ENCODE peak calls at places on chromosomes 12 and 14, in ten cellular contexts. One of them, this sample, is unnamed.

GRCh38 chr14:101471723-101472517 is 89.4 kb upstream of the DIO3 start:
- DNase-seq in ACHN: no peak
- DNase-seq in activated CD4-positive, CD25-positive, alpha-beta regulatory T cell treated with anti-CD3 and anti-CD28 coated beads, Interleukin-2, amount 50 U/mL, for 16 hours: no peak
- DNase-seq in endothelial cell of umbilical vein: no peak
- DNase-seq in choroid plexus epithelial cell: no peak
- DNase-seq in fibroblast of lung: no peak
- DNase-seq in activated gamma-delta T cell: no peak
- DNase-seq in ovary: no peak
- DNase-seq in cardiac muscle cell: no peak
- DNase-seq in left lobe of liver: no peak
- DNase-seq in this sample: no peak

GRCh38 chr12:47884501-47884900 is 20.3 kb downstream of the VDR start:
- DNase-seq in ACHN: no peak
- DNase-seq in activated CD4-positive, CD25-positive, alpha-beta regulatory T cell treated with anti-CD3 and anti-CD28 coated beads, Interleukin-2, amount 50 U/mL, for 16 hours: no peak
- DNase-seq in endothelial cell of umbilical vein: no peak
- DNase-seq in choroid plexus epithelial cell: no peak
- DNase-seq in fibroblast of lung: no peak
- DNase-seq in activated gamma-delta T cell: no peak
- DNase-seq in ovary: no peak
- DNase-seq in cardiac muscle cell: no peak
- DNase-seq in left lobe of liver: no peak
- DNase-seq in this sample: no peak

GRCh38 chr14:92717571-92718042 is 30.8 kb downstream of the LGMN start:
- DNase-seq in ACHN: no peak
- DNase-seq in activated CD4-positive, CD25-positive, alpha-beta regulatory T cell treated with anti-CD3 and anti-CD28 coated beads, Interleukin-2, amount 50 U/mL, for 16 hours: no peak
- DNase-seq in endothelial cell of umbilical vein: no peak
- DNase-seq in choroid plexus epithelial cell: no peak
- DNase-seq in fibroblast of lung: no peak
- DNase-seq in activated gamma-delta T cell: no peak
- DNase-seq in ovary: no peak
- DNase-seq in cardiac muscle cell: no peak
- DNase-seq in left lobe of liver: no peak
- DNase-seq in this sample: no peak

GRCh38 chr14:94548999-94549985 is 11.9 kb upstream of the SERPINA4 start:
- DNase-seq in ACHN: peak
- DNase-seq in activated CD4-positive, CD25-positive, alpha-beta regulatory T cell treated with anti-CD3 and anti-CD28 coated beads, Interleukin-2, amount 50 U/mL, for 16 hours: peak
- DNase-seq in endothelial cell of umbilical vein: peak
- DNase-seq in choroid plexus epithelial cell: peak
- DNase-seq in fibroblast of lung: peak
- DNase-seq in activated gamma-delta T cell: no peak
- DNase-seq in ovary: peak
- DNase-seq in cardiac muscle cell: peak
- DNase-seq in left lobe of liver: peak
- DNase-seq in this sample: peak

GRCh38 chr12:7935773-7936581 is at the start of gene SLC2A3:
- DNase-seq in ACHN: peak
- DNase-seq in activated CD4-positive, CD25-positive, alpha-beta regulatory T cell treated with anti-CD3 and anti-CD28 coated beads, Interleukin-2, amount 50 U/mL, for 16 hours: peak
- DNase-seq in endothelial cell of umbilical vein: peak
- DNase-seq in choroid plexus epithelial cell: peak
- DNase-seq in fibroblast of lung: peak
- DNase-seq in activated gamma-delta T cell: no peak
- DNase-seq in ovary: peak
- DNase-seq in cardiac muscle cell: peak
- DNase-seq in left lobe of liver: no peak
- DNase-seq in this sample: peak

GRCh38 chr14:60221441-60221840 is 27.6 kb upstream of the PPM1A start:
- DNase-seq in ACHN: no peak
- DNase-seq in activated CD4-positive, CD25-positive, alpha-beta regulatory T cell treated with anti-CD3 and anti-CD28 coated beads, Interleukin-2, amount 50 U/mL, for 16 hours: no peak
- DNase-seq in endothelial cell of umbilical vein: no peak
- DNase-seq in choroid plexus epithelial cell: no peak
- DNase-seq in fibroblast of lung: no peak
- DNase-seq in activated gamma-delta T cell: no peak
- DNase-seq in ovary: no peak
- DNase-seq in cardiac muscle cell: no peak
- DNase-seq in left lobe of liver: no peak
- DNase-seq in this sample: no peak

GRCh38 chr14:61090432-61091216 is 109.6 kb downstream of the SLC38A6 start:
- DNase-seq in ACHN: no peak
- DNase-seq in activated CD4-positive, CD25-positive, alpha-beta regulatory T cell treated with anti-CD3 and anti-CD28 coated beads, Interleukin-2, amount 50 U/mL, for 16 hours: no peak
- DNase-seq in endothelial cell of umbilical vein: no peak
- DNase-seq in choroid plexus epithelial cell: peak
- DNase-seq in fibroblast of lung: no peak
- DNase-seq in activated gamma-delta T cell: no peak
- DNase-seq in ovary: no peak
- DNase-seq in cardiac muscle cell: no peak
- DNase-seq in left lobe of liver: no peak
- DNase-seq in this sample: no peak

GRCh38 chr12:51889216-51890134 is 1.6 kb downstream of the ANKRD33 start:
- DNase-seq in ACHN: no peak
- DNase-seq in activated CD4-positive, CD25-positive, alpha-beta regulatory T cell treated with anti-CD3 and anti-CD28 coated beads, Interleukin-2, amount 50 U/mL, for 16 hours: no peak
- DNase-seq in endothelial cell of umbilical vein: no peak
- DNase-seq in choroid plexus epithelial cell: no peak
- DNase-seq in fibroblast of lung: peak
- DNase-seq in activated gamma-delta T cell: no peak
- DNase-seq in ovary: peak
- DNase-seq in cardiac muscle cell: no peak
- DNase-seq in left lobe of liver: no peak
- DNase-seq in this sample: no peak

GRCh38 chr12:124415064-124415463 is 120.2 kb downstream of the RFLNA start:
- DNase-seq in ACHN: no peak
- DNase-seq in activated CD4-positive, CD25-positive, alpha-beta regulatory T cell treated with anti-CD3 and anti-CD28 coated beads, Interleukin-2, amount 50 U/mL, for 16 hours: no peak
- DNase-seq in endothelial cell of umbilical vein: no peak
- DNase-seq in choroid plexus epithelial cell: no peak
- DNase-seq in fibroblast of lung: no peak
- DNase-seq in activated gamma-delta T cell: no peak
- DNase-seq in ovary: no peak
- DNase-seq in cardiac muscle cell: no peak
- DNase-seq in left lobe of liver: no peak
- DNase-seq in this sample: no peak

GRCh38 chr12:123601602-123602489 is at the start of gene DDX55:
- DNase-seq in ACHN: peak
- DNase-seq in activated CD4-positive, CD25-positive, alpha-beta regulatory T cell treated with anti-CD3 and anti-CD28 coated beads, Interleukin-2, amount 50 U/mL, for 16 hours: peak
- DNase-seq in endothelial cell of umbilical vein: peak
- DNase-seq in choroid plexus epithelial cell: peak
- DNase-seq in fibroblast of lung: peak
- DNase-seq in activated gamma-delta T cell: peak
- DNase-seq in ovary: peak
- DNase-seq in cardiac muscle cell: peak
- DNase-seq in left lobe of liver: peak
- DNase-seq in this sample: peak

GRCh38 chr12:116280590-116281290 is 3.2 kb upstream of the MED13L start:
- DNase-seq in ACHN: no peak
- DNase-seq in activated CD4-positive, CD25-positive, alpha-beta regulatory T cell treated with anti-CD3 and anti-CD28 coated beads, Interleukin-2, amount 50 U/mL, for 16 hours: no peak
- DNase-seq in endothelial cell of umbilical vein: no peak
- DNase-seq in choroid plexus epithelial cell: no peak
- DNase-seq in fibroblast of lung: no peak
- DNase-seq in activated gamma-delta T cell: no peak
- DNase-seq in ovary: no peak
- DNase-seq in cardiac muscle cell: no peak
- DNase-seq in left lobe of liver: no peak
- DNase-seq in this sample: no peak

GRCh38 chr14:64983439-64984310 is 3.0 kb upstream of the FNTB start:
- DNase-seq in ACHN: peak
- DNase-seq in activated CD4-positive, CD25-positive, alpha-beta regulatory T cell treated with anti-CD3 and anti-CD28 coated beads, Interleukin-2, amount 50 U/mL, for 16 hours: no peak
- DNase-seq in endothelial cell of umbilical vein: peak
- DNase-seq in choroid plexus epithelial cell: peak
- DNase-seq in fibroblast of lung: peak
- DNase-seq in activated gamma-delta T cell: no peak
- DNase-seq in ovary: no peak
- DNase-seq in cardiac muscle cell: peak
- DNase-seq in left lobe of liver: no peak
- DNase-seq in this sample: no peak

GRCh38 chr12:120417917-120418316 is 20.0 kb upstream of the COX6A1 start:
- DNase-seq in ACHN: no peak
- DNase-seq in activated CD4-positive, CD25-positive, alpha-beta regulatory T cell treated with anti-CD3 and anti-CD28 coated beads, Interleukin-2, amount 50 U/mL, for 16 hours: no peak
- DNase-seq in endothelial cell of umbilical vein: no peak
- DNase-seq in choroid plexus epithelial cell: no peak
- DNase-seq in fibroblast of lung: no peak
- DNase-seq in activated gamma-delta T cell: no peak
- DNase-seq in ovary: no peak
- DNase-seq in cardiac muscle cell: no peak
- DNase-seq in left lobe of liver: no peak
- DNase-seq in this sample: no peak

GRCh38 chr12:93060666-93061413 is 131.7 kb upstream of the EEA1 start:
- DNase-seq in ACHN: no peak
- DNase-seq in activated CD4-positive, CD25-positive, alpha-beta regulatory T cell treated with anti-CD3 and anti-CD28 coated beads, Interleukin-2, amount 50 U/mL, for 16 hours: no peak
- DNase-seq in endothelial cell of umbilical vein: peak
- DNase-seq in choroid plexus epithelial cell: peak
- DNase-seq in fibroblast of lung: peak
- DNase-seq in activated gamma-delta T cell: no peak
- DNase-seq in ovary: peak
- DNase-seq in cardiac muscle cell: peak
- DNase-seq in left lobe of liver: no peak
- DNase-seq in this sample: no peak

GRCh38 chr14:74018029-74018703 is 922 bp downstream of the ENTPD5 start:
- DNase-seq in ACHN: peak
- DNase-seq in activated CD4-positive, CD25-positive, alpha-beta regulatory T cell treated with anti-CD3 and anti-CD28 coated beads, Interleukin-2, amount 50 U/mL, for 16 hours: no peak
- DNase-seq in endothelial cell of umbilical vein: peak
- DNase-seq in choroid plexus epithelial cell: peak
- DNase-seq in fibroblast of lung: peak
- DNase-seq in activated gamma-delta T cell: no peak
- DNase-seq in ovary: no peak
- DNase-seq in cardiac muscle cell: no peak
- DNase-seq in left lobe of liver: no peak
- DNase-seq in this sample: no peak

GRCh38 chr14:50795127-50795526 is 35.8 kb downstream of the NIN start:
- DNase-seq in ACHN: no peak
- DNase-seq in activated CD4-positive, CD25-positive, alpha-beta regulatory T cell treated with anti-CD3 and anti-CD28 coated beads, Interleukin-2, amount 50 U/mL, for 16 hours: no peak
- DNase-seq in endothelial cell of umbilical vein: no peak
- DNase-seq in choroid plexus epithelial cell: no peak
- DNase-seq in fibroblast of lung: no peak
- DNase-seq in activated gamma-delta T cell: no peak
- DNase-seq in ovary: no peak
- DNase-seq in cardiac muscle cell: no peak
- DNase-seq in left lobe of liver: no peak
- DNase-seq in this sample: no peak

GRCh38 chr12:30396576-30396975 is 299.1 kb downstream of the IPO8 start:
- DNase-seq in ACHN: no peak
- DNase-seq in activated CD4-positive, CD25-positive, alpha-beta regulatory T cell treated with anti-CD3 and anti-CD28 coated beads, Interleukin-2, amount 50 U/mL, for 16 hours: no peak
- DNase-seq in endothelial cell of umbilical vein: no peak
- DNase-seq in choroid plexus epithelial cell: no peak
- DNase-seq in fibroblast of lung: no peak
- DNase-seq in activated gamma-delta T cell: no peak
- DNase-seq in ovary: no peak
- DNase-seq in cardiac muscle cell: no peak
- DNase-seq in left lobe of liver: no peak
- DNase-seq in this sample: no peak

GRCh38 chr14:72559669-72560068 is 334.2 kb downstream of the DPF3 start:
- DNase-seq in ACHN: no peak
- DNase-seq in activated CD4-positive, CD25-positive, alpha-beta regulatory T cell treated with anti-CD3 and anti-CD28 coated beads, Interleukin-2, amount 50 U/mL, for 16 hours: no peak
- DNase-seq in endothelial cell of umbilical vein: no peak
- DNase-seq in choroid plexus epithelial cell: no peak
- DNase-seq in fibroblast of lung: no peak
- DNase-seq in activated gamma-delta T cell: no peak
- DNase-seq in ovary: no peak
- DNase-seq in cardiac muscle cell: no peak
- DNase-seq in left lobe of liver: no peak
- DNase-seq in this sample: no peak